ENCODE peak calls at places on chromosomes 1 and 21, in five cellular contexts. R is naive thymus-derived CD4-positive, alpha-beta T cell; G is activated naive CD4-positive, alpha-beta T cell; C is kidney tubule cell; P is amniotic stem cell. Y is an unnamed sample.

GRCh38 chr1:68812295-68812694 is 315.4 kb upstream of the DEPDC1 start:
- DNase-seq in R (no peak), G (no peak), C (no peak), P (no peak), Y (no peak)

GRCh38 chr1:8664887-8665286 is 152.6 kb downstream of the RERE start:
- DNase-seq in R (no peak), G (no peak), C (no peak), P (no peak), Y (no peak)

GRCh38 chr1:172928412-172928811 is 122.3 kb downstream of the TNFSF18 start:
- DNase-seq in R (no peak), G (no peak), C (peak), P (no peak), Y (no peak)

GRCh38 chr1:51664412-51665240 is 47.7 kb downstream of the OSBPL9 start:
- DNase-seq in R (no peak), G (no peak), C (peak), P (no peak), Y (no peak)

GRCh38 chr21:35697321-35697808 is 363.0 kb downstream of the SETD4 start:
- DNase-seq in R (no peak), G (no peak), C (peak), P (no peak), Y (no peak)

GRCh38 chr1:35769188-35769758 is 505 bp downstream of the CLSPN start:
- DNase-seq in R (peak), G (peak), C (peak), P (peak), Y (peak)

GRCh38 chr1:56302878-56303277 is 276.5 kb downstream of the PLPP3 start:
- DNase-seq in R (no peak), G (no peak), C (peak), P (no peak), Y (no peak)

GRCh38 chr1:228035844-228036243 is 29.0 kb downstream of the WNT3A start:
- DNase-seq in R (no peak), G (no peak), C (no peak), P (no peak), Y (no peak)

GRCh38 chr1:243851129-243851756 is 1.2 kb upstream of the AKT3 start:
- DNase-seq in R (peak), G (no peak), C (no peak), P (no peak), Y (no peak)

Y was measured in CD4-positive, CD25-positive, alpha-beta regulatory T cell.